ENCODE peak calls at places on chromosomes 7 and 10, in eight cellular contexts. S, D, E, Q, T, M, J and I are unnamed samples.

GRCh38 chr7:101066141-101066857 is 19.0 kb upstream of the TRIM56 start:
- DNase-seq in S (no peak), D (no peak), E (peak; percentile 23), Q (peak; percentile 53), T (no peak), M (peak; percentile 11), J (no peak), I (peak; percentile 84)

GRCh38 chr10:63677001-63677400 is 155.8 kb downstream of the REEP3 start:
- DNase-seq in S (no peak), D (no peak), E (no peak), Q (no peak), T (no peak), M (no peak), J (no peak), I (no peak)

GRCh38 chr7:75572814-75573213 is 80.7 kb downstream of the SPDYE5 start:
- DNase-seq in S (no peak), D (no peak), E (no peak), Q (no peak), T (no peak), M (no peak), J (no peak), I (no peak)

GRCh38 chr7:34086064-34086463 is 180.7 kb downstream of the BMPER start:
- DNase-seq in S (no peak), D (no peak), E (no peak), Q (no peak), T (no peak), M (peak; percentile 58), J (no peak), I (peak; percentile 27)

GRCh38 chr7:83648464-83649241 is at the start of gene SEMA3E:
- DNase-seq in S (peak; percentile 64), D (no peak), E (peak; percentile 79), Q (peak; percentile 32), T (peak; percentile 33), M (peak; percentile 34), J (no peak), I (peak; percentile 45)

GRCh38 chr10:71711052-71711623 is 8.4 kb downstream of the C10orf105 start:
- DNase-seq in S (no peak), D (no peak), E (no peak), Q (no peak), T (no peak), M (no peak), J (no peak), I (peak; percentile 40)

GRCh38 chr7:45384499-45384898 is 189.7 kb upstream of the ADCY1 start:
- DNase-seq in S (no peak), D (no peak), E (no peak), Q (no peak), T (no peak), M (peak; percentile 66), J (no peak), I (peak; percentile 21)

GRCh38 chr7:152522551-152522950 is 86.7 kb upstream of the KMT2C start:
- DNase-seq in S (peak; percentile 48), D (peak; percentile 43), E (peak; percentile 25), Q (no peak), T (no peak), M (peak; percentile 21), J (no peak), I (no peak)